ENCODE peak calls at places on chromosomes 1 and 21, in five cellular contexts. M is stimulated activated CD4-positive, alpha-beta T cell treated with anti-CD3 and anti-CD28 coated beads, Interleukin-1b, Interleukin-23, amount 100 ng/mL, for 48 hours; Z is activated T-helper 1 cell treated with Interleukin-2 at 50 U/mL for 16 hours; U is stimulated activated CD8-positive, alpha-beta memory T cell treated with anti-CD3 and anti-CD28 coated beads, Interleukin-15, amount 100 ng/mL, for 4 hours; X is heart right ventricle. F is an unnamed sample.

GRCh38 chr1:214446772-214447556 is 104.4 kb downstream of the PTPN14 start:
- DNase-seq in Z (no peak), U (no peak), X (no peak), M (no peak), F (no peak)

GRCh38 chr1:12528021-12528852 is 89.8 kb downstream of the DHRS3 start:
- DNase-seq in X (peak; percentile 54), Z (no peak), M (no peak), U (no peak), F (peak; percentile 86)

GRCh38 chr1:94694234-94694915 is 125.8 kb upstream of the SLC44A3 start:
- DNase-seq in Z (no peak), M (no peak), U (no peak), X (no peak), F (no peak)

GRCh38 chr1:29388170-29388569 is 151.8 kb downstream of the PTPRU start:
- DNase-seq in M (no peak), Z (no peak), U (no peak), X (no peak), F (no peak)

GRCh38 chr1:53502641-53503432 is 43.6 kb downstream of the DMRTB1 start:
- DNase-seq in Z (no peak), X (peak; percentile 7), U (no peak), M (no peak), F (no peak)

GRCh38 chr1:13983393-13983792 is 283.4 kb downstream of the PRDM2 start:
- DNase-seq in U (no peak), X (no peak), M (no peak), Z (no peak), F (no peak)

GRCh38 chr1:14857436-14858195 is 259.1 kb downstream of the KAZN start:
- DNase-seq in Z (no peak), X (no peak), M (no peak), U (no peak), F (no peak)

GRCh38 chr1:212618466-212619210 is 10.1 kb downstream of the ATF3 start:
- DNase-seq in X (no peak), U (no peak), Z (no peak), M (no peak), F (no peak)

GRCh38 chr1:20166047-20166446 is 19.8 kb upstream of the UBXN10 start:
- DNase-seq in U (no peak), X (no peak), M (no peak), Z (no peak), F (no peak)

GRCh38 chr1:91552091-91552490 is 51.4 kb downstream of the CDC7 start:
- DNase-seq in Z (no peak), U (no peak), X (no peak), M (no peak), F (no peak)

GRCh38 chr1:12775443-12775842 is 1.9 kb downstream of the PRAMEF12 start:
- DNase-seq in M (no peak), X (no peak), U (no peak), Z (no peak), F (no peak)

GRCh38 chr1:48054246-48054645 is 57.1 kb upstream of the TRABD2B start:
- DNase-seq in M (no peak), Z (no peak), X (no peak), U (no peak), F (no peak)

GRCh38 chr1:151237678-151238466 is 16.7 kb upstream of the PSMD4 start:
- DNase-seq in Z (no peak), U (no peak), M (no peak), X (no peak), F (no peak)

GRCh38 chr1:32998009-32998555 is 33.5 kb upstream of the RNF19B start:
- DNase-seq in M (no peak), Z (no peak), U (no peak), X (no peak), F (no peak)

GRCh38 chr1:184755226-184756065 is 788 bp upstream of the EDEM3 start:
- DNase-seq in M (no peak), Z (no peak), X (no peak), U (no peak), F (peak; percentile 27)

GRCh38 chr1:215055281-215055935 is 27.1 kb upstream of the KCNK2 start:
- DNase-seq in X (no peak), Z (no peak), M (no peak), U (no peak), F (no peak)

GRCh38 chr1:72296481-72296880 is 14.1 kb upstream of the NEGR1 start:
- DNase-seq in Z (no peak), X (no peak), U (no peak), M (no peak), F (no peak)

GRCh38 chr21:31335957-31336738 is 7.9 kb downstream of the TIAM1 start:
- DNase-seq in U (no peak), M (peak; percentile 50), Z (no peak), X (no peak), F (no peak)

GRCh38 chr1:232786845-232787455 is 18.3 kb upstream of the MAP10 start:
- DNase-seq in X (no peak), Z (no peak), M (no peak), U (no peak), F (no peak)